ENCODE peak calls at places on chromosomes 1 and 21, in seven cellular contexts. G is left lung; I is SHP77; Y is hypothalamus; Z is lung microvascular endothelial cell; H is KBM-7; A is activated naive CD4-positive, alpha-beta T cell treated with Interleukin-2 at 50 U/mL for 16 hours. L is an unnamed sample.

GRCh38 chr1:86018311-86018923 is 138.2 kb downstream of the COL24A1 start:
- DNase-seq in H (peak; percentile 87), G (no peak), A (no peak), Z (peak; percentile 42), Y (no peak), I (no peak), L (peak; percentile 50)

GRCh38 chr1:17212487-17213121 is 7.7 kb downstream of the PADI1 start:
- DNase-seq in I (no peak), A (peak; percentile 63), G (no peak), H (peak; percentile 94), Z (no peak), Y (no peak), L (peak; percentile 85)

GRCh38 chr1:88647749-88648415 is 36.2 kb upstream of the PKN2 start:
- DNase-seq in Y (no peak), I (no peak), H (no peak), Z (no peak), G (no peak), A (no peak), L (no peak)

GRCh38 chr1:118272884-118273283 is 87.9 kb upstream of the SPAG17 start:
- DNase-seq in H (no peak), Z (no peak), I (no peak), A (no peak), G (no peak), Y (no peak), L (no peak)

GRCh38 chr1:31715097-31715872 is 11.5 kb upstream of the COL16A1 start:
- DNase-seq in I (peak; percentile 93), A (peak; percentile 29), Y (peak; percentile 87), G (peak; percentile 90), H (peak; percentile 43), Z (peak; percentile 86), L (peak; percentile 81)

GRCh38 chr21:38129711-38130110 is 127.1 kb upstream of the KCNJ15 start:
- DNase-seq in I (peak; percentile 10), Z (no peak), Y (no peak), H (no peak), G (no peak), A (no peak), L (no peak)

GRCh38 chr1:19203440-19203839 is 6.6 kb downstream of the UBR4 start:
- DNase-seq in A (no peak), H (no peak), Y (no peak), Z (no peak), I (no peak), G (no peak), L (peak; percentile 73)

GRCh38 chr1:83637586-83637985 is 361.3 kb downstream of the TTLL7 start:
- DNase-seq in G (no peak), Y (no peak), H (no peak), A (no peak), I (no peak), Z (no peak), L (no peak)

GRCh38 chr1:150567341-150567716 is 12.1 kb downstream of the MCL1 start:
- DNase-seq in Z (no peak), Y (no peak), I (no peak), G (no peak), H (peak; percentile 82), A (peak; percentile 70), L (no peak)

GRCh38 chr1:9127395-9128160 is 1.3 kb downstream of the GPR157 start:
- DNase-seq in I (no peak), G (peak; percentile 42), A (no peak), H (no peak), Y (no peak), Z (no peak), L (peak; percentile 12)

GRCh38 chr1:78061825-78062523 is 16.2 kb downstream of the GIPC2 start:
- DNase-seq in G (no peak), I (no peak), A (no peak), H (no peak), Y (no peak), Z (no peak), L (peak; percentile 13)

GRCh38 chr1:91121366-91121765 is 99.5 kb upstream of the ZNF644 start:
- DNase-seq in H (no peak), I (no peak), Y (no peak), Z (no peak), G (no peak), A (no peak), L (no peak)

GRCh38 chr1:38898653-38899230 is 17.4 kb upstream of the GJA9 start:
- DNase-seq in Z (no peak), Y (no peak), A (no peak), I (no peak), G (no peak), H (no peak), L (peak; percentile 26)

GRCh38 chr1:210978316-210978993 is 155.5 kb downstream of the KCNH1 start:
- DNase-seq in G (no peak), Z (no peak), I (no peak), H (no peak), Y (no peak), A (no peak), L (peak; percentile 94)

GRCh38 chr1:31897534-31898100 is 40.6 kb downstream of the PTP4A2 start:
- DNase-seq in G (no peak), H (no peak), Z (peak; percentile 61), A (no peak), Y (no peak), I (no peak), L (no peak)

GRCh38 chr1:220887202-220887867 is 8.1 kb downstream of the HLX start:
- DNase-seq in A (no peak), Z (no peak), Y (no peak), I (no peak), G (peak; percentile 84), H (no peak), L (no peak)

GRCh38 chr1:196733091-196733970 is 41.3 kb upstream of the CFHR3 start:
- DNase-seq in Z (no peak), A (no peak), Y (no peak), G (no peak), I (no peak), H (no peak), L (no peak)

GRCh38 chr1:4408380-4408779 is 246.0 kb upstream of the AJAP1 start:
- DNase-seq in Z (no peak), H (no peak), Y (no peak), A (no peak), I (no peak), G (no peak), L (no peak)

GRCh38 chr1:172533511-172534116 is 664 bp downstream of the SUCO start:
- DNase-seq in G (no peak), I (no peak), Z (peak; percentile 53), Y (no peak), A (peak; percentile 38), H (peak; percentile 53), L (peak; percentile 31)

GRCh38 chr1:28925350-28925891 is 11.1 kb downstream of the EPB41 start:
- DNase-seq in H (no peak), A (no peak), Z (no peak), I (no peak), G (no peak), Y (no peak), L (no peak)

GRCh38 chr21:20215959-20216358 is 782.2 kb upstream of the NCAM2 start:
- DNase-seq in Y (no peak), I (no peak), G (no peak), A (no peak), Z (no peak), H (no peak), L (no peak)

GRCh38 chr1:236129315-236129714 is 13.0 kb upstream of the GPR137B start:
- DNase-seq in G (no peak), H (no peak), Y (no peak), I (no peak), Z (no peak), A (no peak), L (no peak)

GRCh38 chr1:214551052-214551435 is 358 bp downstream of the PTPN14 start:
- DNase-seq in A (no peak), H (no peak), Y (peak; percentile 50), Z (peak; percentile 29), G (peak; percentile 82), I (no peak), L (no peak)

GRCh38 chr1:51518730-51519047 is 377 bp downstream of the EPS15 start:
- DNase-seq in A (peak; percentile 57), Z (peak; percentile 65), G (peak; percentile 90), Y (peak; percentile 19), H (no peak), I (no peak), L (peak; percentile 67)

GRCh38 chr1:99503276-99503747 is 142.6 kb upstream of the PALMD start:
- DNase-seq in Y (no peak), A (no peak), G (no peak), I (no peak), Z (no peak), H (no peak), L (peak; percentile 26)

GRCh38 chr1:165824269-165824643 is 3.2 kb upstream of the UCK2 start:
- DNase-seq in I (no peak), H (no peak), G (no peak), Z (no peak), A (no peak), Y (no peak), L (no peak)

GRCh38 chr1:238681451-238681850 is 704.9 kb upstream of the CHRM3 start:
- DNase-seq in I (no peak), A (no peak), Z (no peak), Y (no peak), G (no peak), H (no peak), L (no peak)

GRCh38 chr21:17610862-17611261 is 1.8 kb downstream of the BTG3 start:
- DNase-seq in H (peak; percentile 19), A (no peak), G (peak; percentile 34), I (no peak), Y (no peak), Z (peak; percentile 47), L (no peak)

GRCh38 chr21:14526199-14526598 is 19.9 kb downstream of the SAMSN1 start:
- DNase-seq in G (no peak), Z (no peak), I (no peak), Y (no peak), H (peak; percentile 48), A (no peak), L (no peak)

GRCh38 chr21:25733859-25734653 is 648 bp downstream of the ATP5PF start:
- DNase-seq in Z (peak; percentile 49), Y (peak; percentile 37), I (no peak), H (peak; percentile 47), G (no peak), A (peak; percentile 47), L (peak; percentile 30)

GRCh38 chr1:46595127-46595526 is 8.9 kb downstream of the MKNK1 start:
- DNase-seq in I (no peak), H (peak; percentile 88), Y (no peak), Z (no peak), A (no peak), G (peak; percentile 82), L (no peak)